ENCODE peak calls at places on chromosomes 13 and 19, in ten cellular contexts. I is body of pancreas; H is adrenal gland; K is Ammon's horn; C is A673; P is left ventricle myocardium inferior; X is stomach; Y is HT-29; S is T47D; Q is activated T-cell treated with anti-CD3 and anti-CD28 coated beads, Interleukin-2, amount 50 U/mL, for 24 hours. F is an unnamed sample.

GRCh38 chr13:49627831-49628652 is at the start of gene ARL11:
- DNase-seq in I (peak), H (peak), K (peak), C (no peak), P (peak), X (peak), Y (no peak), S (peak), Q (peak), F (peak)

GRCh38 chr19:46946090-46946489 is 73.5 kb upstream of the NPAS1 start:
- DNase-seq in I (no peak), H (no peak), K (no peak), C (no peak), P (no peak), X (no peak), Y (no peak), S (no peak), Q (no peak), F (peak)

GRCh38 chr13:111915104-111915551 is 151.8 kb upstream of the SOX1 start:
- DNase-seq in I (no peak), H (no peak), K (no peak), C (no peak), P (no peak), X (no peak), Y (no peak), S (no peak), Q (no peak), F (no peak)

GRCh38 chr13:46751811-46752635 is 44.9 kb downstream of the ESD start:
- DNase-seq in I (peak), H (no peak), K (peak), C (peak), P (no peak), X (no peak), Y (no peak), S (no peak), Q (peak), F (no peak)

GRCh38 chr13:79281335-79281734 is 124.7 kb downstream of the RBM26 start:
- DNase-seq in I (no peak), H (no peak), K (no peak), C (peak), P (no peak), X (no peak), Y (no peak), S (no peak), Q (no peak), F (no peak)

GRCh38 chr13:111322916-111323331 is 2.5 kb downstream of the TEX29 start:
- DNase-seq in I (no peak), H (no peak), K (no peak), C (no peak), P (no peak), X (peak), Y (no peak), S (no peak), Q (no peak), F (no peak)

GRCh38 chr19:11783767-11784166 is 14.6 kb upstream of the ZNF491 start:
- DNase-seq in I (no peak), H (no peak), K (no peak), C (no peak), P (no peak), X (no peak), Y (no peak), S (no peak), Q (no peak), F (no peak)

GRCh38 chr13:35765941-35766340 is 289.5 kb upstream of the MAB21L1 start:
- DNase-seq in I (no peak), H (no peak), K (no peak), C (no peak), P (no peak), X (no peak), Y (no peak), S (no peak), Q (no peak), F (no peak)

GRCh38 chr13:113886561-113887112 is 22.8 kb upstream of the GAS6 start:
- DNase-seq in I (no peak), H (no peak), K (peak), C (no peak), P (no peak), X (no peak), Y (no peak), S (no peak), Q (no peak), F (no peak)

GRCh38 chr13:80881495-80882482 is 540.9 kb upstream of the SPRY2 start:
- DNase-seq in I (no peak), H (no peak), K (no peak), C (no peak), P (no peak), X (no peak), Y (no peak), S (no peak), Q (no peak), F (no peak)

GRCh38 chr19:46147791-46148288 is at the start of gene IGFL2:
- DNase-seq in I (no peak), H (no peak), K (no peak), C (no peak), P (no peak), X (no peak), Y (peak), S (no peak), Q (no peak), F (no peak)

GRCh38 chr19:10104665-10105221 is 1.4 kb upstream of the PPAN start:
- DNase-seq in I (no peak), H (no peak), K (no peak), C (no peak), P (no peak), X (no peak), Y (no peak), S (no peak), Q (peak), F (no peak)

GRCh38 chr19:10602330-10603083 is 15.4 kb upstream of the AP1M2 start:
- DNase-seq in I (peak), H (peak), K (peak), C (peak), P (peak), X (peak), Y (peak), S (peak), Q (peak), F (peak)

GRCh38 chr13:109541081-109541480 is 245.3 kb downstream of the IRS2 start:
- DNase-seq in I (no peak), H (no peak), K (peak), C (no peak), P (no peak), X (no peak), Y (no peak), S (no peak), Q (no peak), F (no peak)